ENCODE peak calls at places on chromosomes 5 and 9, in ten cellular contexts. One of them, this sample, is unnamed.

GRCh38 chr5:143557061-143557818 is 153.8 kb upstream of the NR3C1 start:
- DNase-seq in A549: no peak
- DNase-seq in body of pancreas: no peak
- DNase-seq in upper lobe of left lung: no peak
- DNase-seq in stomach: no peak
- DNase-seq in Peyer's patch: no peak
- DNase-seq in breast epithelium: no peak
- DNase-seq in spleen: no peak
- DNase-seq in sigmoid colon: no peak
- DNase-seq in ovary: no peak
- DNase-seq in this sample: no peak

GRCh38 chr9:98654247-98654646 is 54.5 kb downstream of the GABBR2 start:
- DNase-seq in A549: no peak
- DNase-seq in body of pancreas: no peak
- DNase-seq in upper lobe of left lung: no peak
- DNase-seq in stomach: no peak
- DNase-seq in Peyer's patch: no peak
- DNase-seq in breast epithelium: no peak
- DNase-seq in spleen: no peak
- DNase-seq in sigmoid colon: no peak
- DNase-seq in ovary: no peak
- DNase-seq in this sample: no peak

GRCh38 chr9:116860509-116861120 is 173.5 kb downstream of the TRIM32 start:
- DNase-seq in A549: peak
- DNase-seq in body of pancreas: peak
- DNase-seq in upper lobe of left lung: no peak
- DNase-seq in stomach: peak
- DNase-seq in Peyer's patch: peak
- DNase-seq in breast epithelium: peak
- DNase-seq in spleen: no peak
- DNase-seq in sigmoid colon: peak
- DNase-seq in ovary: peak
- DNase-seq in this sample: no peak

GRCh38 chr5:115100556-115100955 is 69.2 kb downstream of the TRIM36 start:
- DNase-seq in A549: no peak
- DNase-seq in body of pancreas: no peak
- DNase-seq in upper lobe of left lung: no peak
- DNase-seq in stomach: no peak
- DNase-seq in Peyer's patch: no peak
- DNase-seq in breast epithelium: no peak
- DNase-seq in spleen: no peak
- DNase-seq in sigmoid colon: no peak
- DNase-seq in ovary: peak
- DNase-seq in this sample: no peak

GRCh38 chr9:137223078-137224040 is 1.3 kb upstream of the RNF208 start:
- DNase-seq in A549: peak
- DNase-seq in body of pancreas: peak
- DNase-seq in upper lobe of left lung: peak
- DNase-seq in stomach: peak
- DNase-seq in Peyer's patch: peak
- DNase-seq in breast epithelium: peak
- DNase-seq in spleen: peak
- DNase-seq in sigmoid colon: peak
- DNase-seq in ovary: peak
- DNase-seq in this sample: peak

GRCh38 chr5:139342423-139342723 is 719 bp downstream of the PAIP2 start:
- DNase-seq in A549: no peak
- DNase-seq in body of pancreas: no peak
- DNase-seq in upper lobe of left lung: peak
- DNase-seq in stomach: no peak
- DNase-seq in Peyer's patch: no peak
- DNase-seq in breast epithelium: no peak
- DNase-seq in spleen: no peak
- DNase-seq in sigmoid colon: no peak
- DNase-seq in ovary: no peak
- DNase-seq in this sample: no peak

GRCh38 chr9:132791699-132792240 is 86.3 kb downstream of the AK8 start:
- DNase-seq in A549: no peak
- DNase-seq in body of pancreas: no peak
- DNase-seq in upper lobe of left lung: no peak
- DNase-seq in stomach: no peak
- DNase-seq in Peyer's patch: no peak
- DNase-seq in breast epithelium: no peak
- DNase-seq in spleen: no peak
- DNase-seq in sigmoid colon: peak
- DNase-seq in ovary: no peak
- DNase-seq in this sample: no peak

GRCh38 chr5:37448941-37449340 is 69.8 kb downstream of the WDR70 start:
- DNase-seq in A549: no peak
- DNase-seq in body of pancreas: no peak
- DNase-seq in upper lobe of left lung: no peak
- DNase-seq in stomach: no peak
- DNase-seq in Peyer's patch: no peak
- DNase-seq in breast epithelium: no peak
- DNase-seq in spleen: no peak
- DNase-seq in sigmoid colon: no peak
- DNase-seq in ovary: no peak
- DNase-seq in this sample: no peak

GRCh38 chr5:1394881-1395860 is 50.1 kb downstream of the SLC6A3 start:
- DNase-seq in A549: no peak
- DNase-seq in body of pancreas: no peak
- DNase-seq in upper lobe of left lung: no peak
- DNase-seq in stomach: no peak
- DNase-seq in Peyer's patch: no peak
- DNase-seq in breast epithelium: no peak
- DNase-seq in spleen: no peak
- DNase-seq in sigmoid colon: no peak
- DNase-seq in ovary: no peak
- DNase-seq in this sample: no peak

GRCh38 chr5:37768362-37768761 is 71.5 kb downstream of the GDNF start:
- DNase-seq in A549: no peak
- DNase-seq in body of pancreas: no peak
- DNase-seq in upper lobe of left lung: no peak
- DNase-seq in stomach: no peak
- DNase-seq in Peyer's patch: no peak
- DNase-seq in breast epithelium: no peak
- DNase-seq in spleen: no peak
- DNase-seq in sigmoid colon: no peak
- DNase-seq in ovary: no peak
- DNase-seq in this sample: no peak

GRCh38 chr5:181241393-181241975 is 2.2 kb downstream of the RACK1 start:
- DNase-seq in A549: no peak
- DNase-seq in body of pancreas: no peak
- DNase-seq in upper lobe of left lung: no peak
- DNase-seq in stomach: no peak
- DNase-seq in Peyer's patch: peak
- DNase-seq in breast epithelium: no peak
- DNase-seq in spleen: no peak
- DNase-seq in sigmoid colon: peak
- DNase-seq in ovary: no peak
- DNase-seq in this sample: no peak

DNA sequence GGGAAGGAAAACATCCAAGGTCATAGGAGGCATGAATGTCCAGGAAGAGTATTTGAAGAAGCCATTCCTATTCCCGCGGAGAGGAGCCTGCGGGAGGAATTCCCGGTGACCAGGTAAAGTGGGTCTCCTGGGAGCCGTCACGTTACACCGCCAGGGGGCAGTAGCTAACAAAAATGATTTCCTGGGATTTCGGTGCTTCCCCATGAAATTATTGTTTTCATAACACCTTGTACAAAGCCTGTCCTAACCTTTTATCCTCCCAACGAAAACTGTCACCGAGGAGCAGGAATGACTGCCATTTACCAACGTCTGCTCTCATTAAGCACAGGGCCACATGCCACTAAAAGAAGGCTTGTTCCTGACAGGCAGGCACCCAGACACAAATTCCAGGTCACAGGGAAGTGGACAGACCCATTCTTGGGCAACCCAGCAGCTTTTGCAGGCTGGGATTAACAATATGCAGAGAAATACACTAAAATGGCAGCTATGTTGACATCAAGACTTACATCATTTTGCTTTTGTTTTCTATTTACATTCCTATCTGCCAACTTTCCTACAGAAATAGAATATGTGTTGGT is 41.2 kb upstream of the CTSL start:
- DNase-seq in A549: peak
- DNase-seq in body of pancreas: peak
- DNase-seq in upper lobe of left lung: no peak
- DNase-seq in stomach: peak
- DNase-seq in Peyer's patch: no peak
- DNase-seq in breast epithelium: no peak
- DNase-seq in spleen: no peak
- DNase-seq in sigmoid colon: no peak
- DNase-seq in ovary: peak
- DNase-seq in this sample: peak
- H3K27ac ChIP-seq in A549: peak
- H3K27ac ChIP-seq in body of pancreas: peak
- H3K27ac ChIP-seq in upper lobe of left lung: no peak
- H3K27ac ChIP-seq in stomach: peak
- H3K27ac ChIP-seq in Peyer's patch: no peak
- H3K27ac ChIP-seq in breast epithelium: peak
- H3K27ac ChIP-seq in spleen: peak
- H3K27ac ChIP-seq in sigmoid colon: no peak
- H3K27ac ChIP-seq in ovary: peak
- H3K27ac ChIP-seq in this sample: peak

DNA sequence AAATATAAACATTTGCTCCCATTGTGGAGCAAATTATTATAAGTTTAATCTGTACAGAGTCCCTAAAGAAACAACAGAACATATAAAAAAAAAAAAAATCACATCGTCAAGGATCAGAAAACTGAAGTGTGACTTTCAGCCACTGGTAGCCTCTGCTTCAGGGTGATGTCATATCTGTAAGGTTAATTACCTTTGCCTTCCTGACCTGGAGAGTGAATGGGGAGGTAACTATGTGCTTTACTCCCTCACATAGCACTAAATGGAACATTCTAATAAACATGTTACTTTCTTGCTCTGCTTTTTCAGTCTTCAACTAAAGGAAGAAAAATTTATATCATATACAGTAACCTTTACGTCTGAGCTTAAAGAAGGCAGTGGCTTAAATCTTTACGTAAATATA is 70.3 kb upstream of the TRPM3 start:
- DNase-seq in A549: no peak
- DNase-seq in body of pancreas: no peak
- DNase-seq in upper lobe of left lung: no peak
- DNase-seq in stomach: no peak
- DNase-seq in Peyer's patch: no peak
- DNase-seq in breast epithelium: no peak
- DNase-seq in spleen: no peak
- DNase-seq in sigmoid colon: no peak
- DNase-seq in ovary: no peak
- DNase-seq in this sample: no peak
- TF ChIP-seq POLR2A in A549: no peak
- TF ChIP-seq POLR2A in body of pancreas: no peak
- TF ChIP-seq POLR2A in upper lobe of left lung: no peak
- TF ChIP-seq POLR2A in stomach: no peak
- TF ChIP-seq POLR2A in Peyer's patch: no peak
- TF ChIP-seq POLR2A in breast epithelium: no peak
- TF ChIP-seq POLR2A in spleen: no peak
- TF ChIP-seq POLR2A in sigmoid colon: no peak
- TF ChIP-seq POLR2A in ovary: no peak
- TF ChIP-seq POLR2A in this sample: no peak

GRCh38 chr5:174990909-174991308 is 266.5 kb downstream of the MSX2 start:
- DNase-seq in A549: no peak
- DNase-seq in body of pancreas: peak
- DNase-seq in upper lobe of left lung: no peak
- DNase-seq in stomach: peak
- DNase-seq in Peyer's patch: no peak
- DNase-seq in breast epithelium: no peak
- DNase-seq in spleen: no peak
- DNase-seq in sigmoid colon: no peak
- DNase-seq in ovary: no peak
- DNase-seq in this sample: peak

GRCh38 chr5:174995827-174996226 is 271.4 kb downstream of the MSX2 start:
- DNase-seq in A549: no peak
- DNase-seq in body of pancreas: no peak
- DNase-seq in upper lobe of left lung: no peak
- DNase-seq in stomach: no peak
- DNase-seq in Peyer's patch: no peak
- DNase-seq in breast epithelium: no peak
- DNase-seq in spleen: no peak
- DNase-seq in sigmoid colon: no peak
- DNase-seq in ovary: no peak
- DNase-seq in this sample: peak

GRCh38 chr5:174996941-174997340 is 272.6 kb downstream of the MSX2 start:
- DNase-seq in A549: no peak
- DNase-seq in body of pancreas: no peak
- DNase-seq in upper lobe of left lung: no peak
- DNase-seq in stomach: no peak
- DNase-seq in Peyer's patch: no peak
- DNase-seq in breast epithelium: no peak
- DNase-seq in spleen: no peak
- DNase-seq in sigmoid colon: no peak
- DNase-seq in ovary: no peak
- DNase-seq in this sample: peak

GRCh38 chr5:174987443-174988012 is 263.1 kb downstream of the MSX2 start:
- DNase-seq in A549: no peak
- DNase-seq in body of pancreas: no peak
- DNase-seq in upper lobe of left lung: no peak
- DNase-seq in stomach: no peak
- DNase-seq in Peyer's patch: no peak
- DNase-seq in breast epithelium: no peak
- DNase-seq in spleen: no peak
- DNase-seq in sigmoid colon: no peak
- DNase-seq in ovary: no peak
- DNase-seq in this sample: peak

DNA sequence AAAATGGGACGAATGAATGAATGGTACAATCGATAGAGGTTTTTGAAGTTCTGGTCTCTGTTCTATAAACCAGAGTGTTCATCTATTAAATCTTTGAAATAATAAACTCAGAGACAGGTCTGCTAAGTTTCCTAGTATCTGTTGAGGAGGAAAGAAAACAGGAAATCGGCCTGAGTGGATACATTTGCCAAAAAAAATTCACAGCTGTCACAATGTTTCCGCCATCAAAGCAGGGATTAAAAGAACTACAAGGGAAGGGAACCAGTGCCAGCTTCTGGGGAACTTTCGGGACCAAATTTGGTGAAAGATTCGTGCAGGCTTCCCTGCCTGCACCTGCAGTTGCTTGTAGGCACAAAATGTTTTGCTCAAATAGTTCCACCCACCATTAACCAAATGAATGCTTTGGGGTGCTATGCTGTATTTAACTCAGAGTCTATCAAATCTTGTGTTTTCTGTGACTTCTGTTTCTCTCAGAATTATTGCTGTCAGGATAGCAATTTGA is 267.5 kb downstream of the MSX2 start:
- DNase-seq in A549: no peak
- DNase-seq in body of pancreas: no peak
- DNase-seq in upper lobe of left lung: no peak
- DNase-seq in stomach: no peak
- DNase-seq in Peyer's patch: no peak
- DNase-seq in breast epithelium: no peak
- DNase-seq in spleen: no peak
- DNase-seq in sigmoid colon: no peak
- DNase-seq in ovary: no peak
- DNase-seq in this sample: peak
- H3K27ac ChIP-seq in A549: no peak
- H3K27ac ChIP-seq in body of pancreas: no peak
- H3K27ac ChIP-seq in upper lobe of left lung: no peak
- H3K27ac ChIP-seq in stomach: peak
- H3K27ac ChIP-seq in Peyer's patch: no peak
- H3K27ac ChIP-seq in breast epithelium: no peak
- H3K27ac ChIP-seq in spleen: no peak
- H3K27ac ChIP-seq in sigmoid colon: no peak
- H3K27ac ChIP-seq in ovary: no peak
- H3K27ac ChIP-seq in this sample: no peak

GRCh38 chr9:131500377-131500776 is 2.3 kb upstream of the POMT1 start:
- DNase-seq in A549: no peak
- DNase-seq in body of pancreas: no peak
- DNase-seq in upper lobe of left lung: no peak
- DNase-seq in stomach: no peak
- DNase-seq in Peyer's patch: peak
- DNase-seq in breast epithelium: no peak
- DNase-seq in spleen: no peak
- DNase-seq in sigmoid colon: no peak
- DNase-seq in ovary: no peak
- DNase-seq in this sample: no peak
- TF ChIP-seq POLR2A in A549: no peak
- TF ChIP-seq POLR2A in body of pancreas: no peak
- TF ChIP-seq POLR2A in upper lobe of left lung: no peak
- TF ChIP-seq POLR2A in stomach: no peak
- TF ChIP-seq POLR2A in Peyer's patch: no peak
- TF ChIP-seq POLR2A in breast epithelium: no peak
- TF ChIP-seq POLR2A in spleen: no peak
- TF ChIP-seq POLR2A in sigmoid colon: no peak
- TF ChIP-seq POLR2A in ovary: no peak
- TF ChIP-seq POLR2A in this sample: no peak

This sample was measured in esophagus muscularis mucosa.